ENCODE peak calls at places on chromosomes 7 and 10, in six cellular contexts. G, X, R, J, O and F are unnamed samples.

GRCh38 chr10:133158437-133158755 is 1.6 kb upstream of the KNDC1 start:
- DNase-seq in G (no peak), X (no peak), R (no peak), J (no peak), O (no peak), F (no peak)

GRCh38 chr10:3455385-3456334 is 283.1 kb upstream of the PITRM1 start:
- DNase-seq in G (no peak), X (no peak), R (no peak), J (no peak), O (no peak), F (peak)

GRCh38 chr10:62166331-62167154 is 102.1 kb downstream of the RTKN2 start:
- DNase-seq in G (peak), X (no peak), R (no peak), J (no peak), O (peak), F (no peak)

GRCh38 chr7:151599401-151600227 is 79.9 kb upstream of the RHEB start:
- DNase-seq in G (no peak), X (peak), R (no peak), J (no peak), O (peak), F (no peak)

GRCh38 chr10:72911758-72912157 is 18.2 kb downstream of the OIT3 start:
- DNase-seq in G (no peak), X (no peak), R (no peak), J (no peak), O (no peak), F (no peak)

GRCh38 chr10:22379059-22379458 is 33.8 kb downstream of the SPAG6 start:
- DNase-seq in G (no peak), X (no peak), R (no peak), J (no peak), O (no peak), F (no peak)

GRCh38 chr10:80168679-80169380 is 36.3 kb downstream of the PLAC9 start:
- DNase-seq in G (no peak), X (no peak), R (no peak), J (no peak), O (no peak), F (peak)

GRCh38 chr10:86976362-86977056 is 8.2 kb downstream of the ADIRF start:
- DNase-seq in G (no peak), X (no peak), R (no peak), J (no peak), O (no peak), F (no peak)

GRCh38 chr7:91520645-91521044 is 256.4 kb downstream of the FZD1 start:
- DNase-seq in G (no peak), X (no peak), R (no peak), J (no peak), O (no peak), F (no peak)

GRCh38 chr7:40763319-40764287 is 628.8 kb downstream of the SUGCT start:
- DNase-seq in G (no peak), X (peak), R (no peak), J (no peak), O (no peak), F (no peak)

GRCh38 chr7:585229-585711 is 65.6 kb upstream of the PDGFA start:
- DNase-seq in G (peak), X (no peak), R (no peak), J (peak), O (no peak), F (no peak)

GRCh38 chr10:116024479-116024878 is 248.5 kb downstream of the GFRA1 start:
- DNase-seq in G (no peak), X (no peak), R (no peak), J (no peak), O (no peak), F (no peak)

GRCh38 chr10:7303067-7303629 is 107.7 kb downstream of the SFMBT2 start:
- DNase-seq in G (no peak), X (no peak), R (no peak), J (no peak), O (no peak), F (no peak)

GRCh38 chr7:37354661-37355131 is 94.0 kb downstream of the ELMO1 start:
- DNase-seq in G (peak), X (no peak), R (no peak), J (peak), O (peak), F (peak)

GRCh38 chr10:130409931-130410330 is 273.7 kb downstream of the GLRX3 start:
- DNase-seq in G (no peak), X (no peak), R (no peak), J (no peak), O (no peak), F (no peak)

GRCh38 chr7:85023066-85023687 is 163.7 kb downstream of the SEMA3D start:
- DNase-seq in G (no peak), X (no peak), R (peak), J (no peak), O (no peak), F (peak)

GRCh38 chr7:134646425-134647305 is at the start of gene BPGM:
- DNase-seq in G (peak), X (peak), R (peak), J (peak), O (peak), F (peak)
- TF ChIP-seq CTCF in G (no peak), X (peak), R (peak), J (peak), O (peak), F (no peak)

GRCh38 chr7:30744075-30744417 is 7.9 kb upstream of the INMT start:
- DNase-seq in G (no peak), X (no peak), R (no peak), J (no peak), O (no peak), F (no peak)

GRCh38 chr7:30740417-30741181 is 11.3 kb upstream of the INMT start:
- DNase-seq in G (peak), X (peak), R (peak), J (peak), O (peak), F (peak)

GRCh38 chr7:30745251-30745650 is 6.7 kb upstream of the INMT start:
- DNase-seq in G (no peak), X (no peak), R (no peak), J (no peak), O (no peak), F (no peak)

GRCh38 chr7:30741289-30741688 is 10.6 kb upstream of the INMT start:
- DNase-seq in G (peak), X (no peak), R (no peak), J (no peak), O (no peak), F (no peak)

GRCh38 chr7:30743371-30744074 is 8.4 kb upstream of the INMT start:
- DNase-seq in G (no peak), X (peak), R (no peak), J (no peak), O (no peak), F (no peak)
- TF ChIP-seq CTCF in G (peak), X (peak), R (no peak), J (peak), O (no peak), F (no peak)

GRCh38 chr10:75100764-75101291 is 10.6 kb upstream of the SAMD8 start:
- DNase-seq in G (peak), X (no peak), R (no peak), J (no peak), O (no peak), F (no peak)
- TF ChIP-seq CTCF in G (no peak), X (no peak), R (no peak), J (no peak), O (no peak), F (no peak)

DNA sequence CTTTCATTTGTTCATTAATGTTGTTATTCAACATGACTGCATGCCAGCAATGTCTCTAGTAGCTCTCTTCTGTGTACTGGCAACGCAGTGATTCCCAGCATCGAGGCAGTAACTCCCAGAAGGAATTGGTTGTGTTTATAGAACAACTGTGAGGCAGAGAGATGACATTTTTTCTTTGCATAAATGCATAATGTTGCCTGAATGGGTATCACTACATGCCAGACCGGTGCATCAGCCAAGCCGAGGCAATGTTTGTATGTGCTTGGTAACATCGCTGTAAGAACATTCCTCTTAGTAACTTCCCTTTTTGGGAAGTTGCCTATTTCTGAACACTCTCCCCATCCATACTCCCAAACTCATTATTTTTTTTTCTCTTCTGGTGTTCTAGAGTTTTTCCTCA is 182.9 kb downstream of the HTR7 start:
- DNase-seq in G (no peak), X (no peak), R (no peak), J (no peak), O (peak), F (no peak)
- TF ChIP-seq CTCF in G (no peak), X (no peak), R (no peak), J (no peak), O (no peak), F (no peak)

GRCh38 chr10:34814228-34815173 is 595 bp downstream of the PARD3 start:
- DNase-seq in G (peak), X (peak), R (peak), J (no peak), O (no peak), F (peak)
- TF ChIP-seq CTCF in G (no peak), X (no peak), R (peak), J (no peak), O (no peak), F (no peak)

DNA sequence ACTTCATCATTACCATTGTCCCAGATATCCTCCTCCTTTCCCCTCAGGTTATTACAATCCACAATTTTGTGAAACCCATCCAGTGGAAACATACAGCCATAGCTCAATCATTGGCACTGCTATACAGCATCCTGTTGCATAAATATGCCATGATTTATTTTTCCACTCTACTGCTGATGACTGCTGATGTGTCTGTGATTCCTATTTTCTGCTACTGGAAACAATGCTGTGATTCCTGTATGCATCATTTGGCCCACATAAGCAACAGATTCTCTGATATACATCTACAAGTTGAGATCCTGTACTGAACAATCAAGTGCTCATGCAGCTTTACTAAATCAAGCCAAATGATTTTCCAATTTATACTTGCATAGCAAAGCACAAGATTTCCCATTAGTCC is 39.6 kb downstream of the CUL2 start:
- DNase-seq in G (no peak), X (no peak), R (no peak), J (no peak), O (no peak), F (no peak)
- TF ChIP-seq CTCF in G (no peak), X (no peak), R (no peak), J (no peak), O (no peak), F (no peak)

GRCh38 chr10:77566914-77567566 is 70.6 kb downstream of the KCNMA1 start:
- DNase-seq in G (no peak), X (no peak), R (no peak), J (no peak), O (no peak), F (no peak)

GRCh38 chr10:77576007-77576367 is 61.6 kb downstream of the KCNMA1 start:
- DNase-seq in G (no peak), X (no peak), R (no peak), J (no peak), O (no peak), F (no peak)

GRCh38 chr10:77574436-77574835 is 63.2 kb downstream of the KCNMA1 start:
- DNase-seq in G (no peak), X (no peak), R (no peak), J (no peak), O (no peak), F (no peak)

GRCh38 chr10:77575271-77576006 is 62.2 kb downstream of the KCNMA1 start:
- DNase-seq in G (no peak), X (no peak), R (no peak), J (no peak), O (no peak), F (no peak)

GRCh38 chr10:77571490-77571889 is 66.1 kb downstream of the KCNMA1 start:
- DNase-seq in G (no peak), X (no peak), R (no peak), J (no peak), O (no peak), F (no peak)
- TF ChIP-seq CTCF in G (no peak), X (no peak), R (no peak), J (no peak), O (no peak), F (no peak)

GRCh38 chr7:34596887-34597286 is 61.1 kb upstream of the NPSR1 start:
- DNase-seq in G (no peak), X (peak), R (no peak), J (no peak), O (no peak), F (peak)
- TF ChIP-seq CTCF in G (no peak), X (peak), R (peak), J (no peak), O (no peak), F (no peak)

GRCh38 chr7:100190059-100190711 is 12.5 kb downstream of the STAG3 start:
- DNase-seq in G (no peak), X (peak), R (no peak), J (no peak), O (no peak), F (no peak)

GRCh38 chr7:100191775-100192174 is 14.1 kb downstream of the STAG3 start:
- DNase-seq in G (no peak), X (no peak), R (no peak), J (no peak), O (no peak), F (no peak)

GRCh38 chr7:100192951-100193350 is 15.2 kb downstream of the STAG3 start:
- DNase-seq in G (no peak), X (no peak), R (no peak), J (no peak), O (no peak), F (no peak)

GRCh38 chr7:100189061-100189460 is 11.3 kb downstream of the STAG3 start:
- DNase-seq in G (no peak), X (no peak), R (no peak), J (no peak), O (no peak), F (no peak)
- TF ChIP-seq CTCF in G (no peak), X (peak), R (peak), J (no peak), O (no peak), F (no peak)

GRCh38 chr7:51901489-51901840 is 584.9 kb upstream of the COBL start:
- DNase-seq in G (no peak), X (no peak), R (no peak), J (no peak), O (no peak), F (no peak)

DNA sequence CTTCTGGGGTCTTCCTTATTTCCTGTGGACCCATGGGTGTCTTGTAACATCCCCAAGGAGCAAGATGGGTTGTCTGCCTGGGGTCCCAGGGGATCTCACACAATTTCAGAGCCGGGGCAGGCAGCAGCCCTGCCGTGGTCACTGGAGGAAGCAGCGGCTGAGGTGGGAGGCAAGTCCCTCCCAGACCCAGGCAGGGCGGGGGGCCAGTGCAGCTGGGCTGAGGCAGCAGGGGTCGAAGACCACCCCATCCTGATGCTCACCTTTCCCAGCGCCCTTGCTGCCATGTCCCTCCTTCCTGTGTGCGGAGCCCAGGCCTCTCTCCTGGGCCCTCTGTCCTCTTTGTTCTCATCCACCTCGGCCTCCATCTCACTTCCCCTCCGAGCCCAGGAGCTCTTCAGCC is 583.0 kb upstream of the COBL start:
- DNase-seq in G (no peak), X (no peak), R (no peak), J (no peak), O (no peak), F (no peak)
- TF ChIP-seq CTCF in G (no peak), X (no peak), R (no peak), J (no peak), O (no peak), F (no peak)